ENCODE peak calls at places on chromosomes 4 and X, in ten cellular contexts. J, E, M, F, G, D, C, U, Q and Z are unnamed samples. For H3K4me1, the result is how much of the 10 kb centered on the place peaks cover.

GRCh38 chr4:152255437-152255836 is 280.5 kb downstream of the FBXW7 start:
- DNase-seq in U (peak), F (no peak), C (peak), M (peak), Q (peak), E (peak), G (no peak), D (no peak), J (no peak), Z (no peak)

GRCh38 chr4:8836664-8837171 is 34.9 kb downstream of the HMX1 start:
- DNase-seq in M (no peak), G (no peak), Q (no peak), F (no peak), D (peak), E (no peak), C (no peak), J (no peak), U (no peak), Z (no peak)

GRCh38 chrX:1475881-1476280 is 23.2 kb upstream of the ASMTL start:
- DNase-seq in M (no peak), Q (no peak), C (no peak), U (no peak), E (no peak), J (no peak), G (no peak), F (no peak), D (no peak), Z (no peak)

GRCh38 chr4:170015285-170015684 is 10.9 kb downstream of the MFAP3L start:
- DNase-seq in G (no peak), C (no peak), M (no peak), F (no peak), U (no peak), D (no peak), Q (no peak), E (no peak), J (no peak), Z (no peak)

GRCh38 chr4:92235741-92236140 is 68.0 kb upstream of the GRID2 start:
- DNase-seq in Q (no peak), F (no peak), C (no peak), D (no peak), E (no peak), J (no peak), G (no peak), U (no peak), M (peak), Z (no peak)

GRCh38 chr4:80173387-80173786 is 23.9 kb upstream of the PRDM8 start:
- DNase-seq in E (no peak), F (no peak), G (no peak), M (peak), Q (peak), C (peak), U (no peak), D (no peak), J (no peak), Z (no peak)

GRCh38 chrX:22041931-22042530 is 9.9 kb downstream of the PHEX start:
- DNase-seq in F (no peak), M (no peak), Q (no peak), E (no peak), C (no peak), D (no peak), U (no peak), J (no peak), G (no peak), Z (no peak)

GRCh38 chr4:83113429-83113786 is 1.1 kb downstream of the PLAC8 start:
- DNase-seq in F (no peak), G (no peak), E (no peak), C (no peak), M (no peak), J (no peak), Q (no peak), D (no peak), U (no peak), Z (no peak)

GRCh38 chrX:72019487-72019886 is 108.8 kb downstream of the NHSL2 start:
- DNase-seq in C (no peak), J (no peak), Q (no peak), F (peak), G (no peak), E (no peak), D (no peak), U (no peak), M (no peak), Z (no peak)

GRCh38 chr4:108168672-108169562 is at the start of gene LEF1:
- DNase-seq in G (no peak), U (peak), F (peak), E (no peak), C (peak), M (peak), Q (peak), D (no peak), J (no peak), Z (peak)

GRCh38 chrX:141176586-141177451 is at the start of gene LDOC1:
- DNase-seq in F (peak), M (peak), J (no peak), U (peak), E (peak), Q (peak), C (peak), G (peak), D (peak), Z (peak)

GRCh38 chr4:38210396-38211114 is 250.4 kb downstream of the PTTG2 start:
- DNase-seq in C (no peak), F (no peak), Q (no peak), U (no peak), E (no peak), G (no peak), J (no peak), D (no peak), M (no peak), Z (no peak)

GRCh38 chr4:119593698-119594097 is 34.9 kb downstream of the PDE5A start:
- DNase-seq in Q (no peak), M (no peak), E (no peak), C (no peak), U (no peak), D (no peak), F (no peak), J (no peak), G (no peak), Z (no peak)

GRCh38 chr4:148800943-148801342 is 358.7 kb upstream of the NR3C2 start:
- DNase-seq in E (no peak), F (no peak), M (no peak), Q (no peak), J (no peak), G (no peak), D (no peak), C (no peak), U (peak), Z (no peak)

GRCh38 chrX:80335062-80335830 is 85.0 kb upstream of the TENT5D start:
- DNase-seq in G (peak), U (peak), D (peak), F (peak), E (no peak), M (no peak), C (no peak), Q (no peak), J (no peak), Z (peak)

GRCh38 chrX:134737721-134738369 is 79.6 kb upstream of the PLAC1 start:
- DNase-seq in Q (no peak), F (no peak), C (no peak), J (no peak), U (no peak), G (no peak), M (no peak), D (no peak), E (no peak), Z (no peak)
- H3K4me1 ChIP-seq in Q (under half), F (under half), C (under half), J (under half), U (under half), G (under half), M (under half), D (under half), E (under half), Z (under half)

GRCh38 chrX:78104447-78105176 is 564 bp downstream of the PGK1 start:
- DNase-seq in M (peak), U (peak), J (no peak), Q (peak), D (no peak), C (peak), G (peak), E (peak), F (peak), Z (peak)
- H3K4me1 ChIP-seq in M (under half), U (under half), J (under half), Q (under half), D (under half), C (under half), G (under half), E (under half), F (under half), Z (under half)

GRCh38 chr4:140807491-140808257 is 51.5 kb upstream of the TBC1D9 start:
- DNase-seq in Q (no peak), U (no peak), C (no peak), J (no peak), E (no peak), G (no peak), D (no peak), M (peak), F (no peak), Z (no peak)

GRCh38 chr4:140805293-140805692 is 49.1 kb upstream of the TBC1D9 start:
- DNase-seq in C (no peak), J (no peak), U (no peak), M (no peak), E (no peak), G (no peak), Q (no peak), D (no peak), F (no peak), Z (no peak)

GRCh38 chr4:140809671-140810070 is 53.5 kb upstream of the TBC1D9 start:
- DNase-seq in C (no peak), Q (no peak), D (no peak), G (no peak), M (no peak), J (no peak), E (no peak), U (no peak), F (no peak), Z (no peak)

GRCh38 chr4:140802591-140802990 is 46.4 kb upstream of the TBC1D9 start:
- DNase-seq in G (no peak), F (no peak), J (no peak), D (no peak), M (no peak), C (no peak), U (no peak), E (no peak), Q (no peak), Z (no peak)

GRCh38 chr4:140806175-140806574 is 50.0 kb upstream of the TBC1D9 start:
- DNase-seq in E (no peak), M (no peak), D (no peak), F (no peak), G (no peak), Q (no peak), U (no peak), C (no peak), J (no peak), Z (no peak)
- H3K4me1 ChIP-seq in E (under half), M (under half), D (under half), F (under half), G (under half), Q (under half), U (under half), C (under half), J (under half), Z (under half)

GRCh38 chrX:46318551-46318950 is 226.7 kb downstream of the ZNF674 start:
- DNase-seq in C (no peak), F (no peak), Q (no peak), U (no peak), M (no peak), G (no peak), J (no peak), E (no peak), D (no peak), Z (no peak)
- H3K4me1 ChIP-seq in C (under half), F (under half), Q (under half), U (under half), M (under half), G (half or more), J (under half), E (under half), D (under half), Z (under half)

GRCh38 chrX:138006176-138006575 is 440.2 kb downstream of the ZIC3 start:
- DNase-seq in J (no peak), F (no peak), G (no peak), C (no peak), M (no peak), D (no peak), U (no peak), Q (no peak), E (no peak), Z (no peak)

GRCh38 chrX:138011461-138011860 is 445.5 kb downstream of the ZIC3 start:
- DNase-seq in E (no peak), F (no peak), C (no peak), D (peak), M (no peak), U (no peak), Q (no peak), G (no peak), J (no peak), Z (no peak)

DNA sequence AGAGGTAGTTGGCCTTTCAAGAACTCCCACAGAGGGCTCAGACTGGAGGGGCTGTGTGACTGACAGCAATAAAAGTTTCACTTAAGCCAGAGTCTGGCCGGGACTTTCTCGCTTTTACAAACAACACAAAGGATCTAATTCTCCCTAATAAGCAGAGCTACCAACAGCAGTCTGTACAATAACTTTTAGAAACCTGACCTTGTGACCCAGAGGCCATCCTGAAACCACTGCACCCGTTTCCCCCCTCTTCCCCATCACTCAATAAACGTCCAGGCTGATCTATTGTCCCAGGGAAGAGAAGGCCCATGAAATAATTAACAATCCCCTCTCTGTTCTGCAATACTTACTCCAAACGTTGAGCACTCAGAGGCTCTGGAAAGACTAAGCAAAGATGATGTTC is 442.4 kb downstream of the ZIC3 start:
- DNase-seq in U (no peak), D (no peak), G (no peak), J (no peak), E (no peak), Q (no peak), F (no peak), C (no peak), M (no peak), Z (no peak)
- H3K4me1 ChIP-seq in U (under half), D (under half), G (under half), J (under half), E (under half), Q (under half), F (under half), C (under half), M (under half), Z (under half)

GRCh38 chrX:107741318-107741813 is 34.2 kb downstream of the TSC22D3 start:
- DNase-seq in Q (no peak), M (no peak), J (no peak), F (no peak), C (no peak), G (no peak), D (no peak), U (no peak), E (no peak), Z (no peak)

GRCh38 chrX:107738272-107738671 is 37.3 kb downstream of the TSC22D3 start:
- DNase-seq in M (no peak), J (no peak), F (no peak), Q (no peak), E (no peak), U (no peak), C (no peak), G (no peak), D (no peak), Z (no peak)

GRCh38 chrX:107739541-107739940 is 36.0 kb downstream of the TSC22D3 start:
- DNase-seq in D (no peak), M (no peak), U (no peak), F (no peak), Q (no peak), G (no peak), C (no peak), J (no peak), E (no peak), Z (no peak)

GRCh38 chrX:107736781-107737531 is 38.6 kb downstream of the TSC22D3 start:
- DNase-seq in D (no peak), F (peak), Q (no peak), E (no peak), G (no peak), M (no peak), J (no peak), U (no peak), C (no peak), Z (peak)

DNA sequence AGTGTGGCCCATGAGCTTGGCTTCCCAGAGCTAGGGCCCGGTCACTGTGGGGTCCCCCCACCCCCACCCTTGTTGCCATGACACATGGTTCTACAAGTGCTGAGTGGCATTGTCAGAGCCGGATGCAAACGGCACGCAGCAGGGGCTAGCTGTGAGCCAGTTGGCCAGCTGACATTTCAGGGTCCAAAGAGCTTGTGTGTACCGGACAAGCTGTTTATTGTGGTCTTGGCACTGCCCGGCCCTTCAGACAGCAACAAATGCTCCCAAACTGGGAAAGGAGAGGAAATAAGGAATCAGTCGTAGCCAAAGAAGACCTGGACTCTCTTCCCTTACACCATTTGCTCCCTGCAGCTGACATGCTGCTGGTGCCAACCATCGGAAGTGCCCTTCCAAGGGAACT is 36.8 kb downstream of the TSC22D3 start:
- DNase-seq in D (no peak), M (no peak), C (no peak), F (no peak), J (no peak), U (no peak), E (no peak), Q (no peak), G (no peak), Z (no peak)
- H3K4me1 ChIP-seq in D (under half), M (under half), C (under half), F (under half), J (under half), U (under half), E (half or more), Q (under half), G (under half), Z (half or more)

GRCh38 chr4:7652006-7652405 is 217.3 kb upstream of the PSAPL1 start:
- DNase-seq in F (no peak), G (no peak), J (no peak), C (no peak), D (no peak), U (no peak), M (no peak), Q (no peak), E (no peak), Z (no peak)
- H3K4me1 ChIP-seq in F (under half), G (under half), J (under half), C (under half), D (under half), U (under half), M (under half), Q (under half), E (under half), Z (under half)

DNA sequence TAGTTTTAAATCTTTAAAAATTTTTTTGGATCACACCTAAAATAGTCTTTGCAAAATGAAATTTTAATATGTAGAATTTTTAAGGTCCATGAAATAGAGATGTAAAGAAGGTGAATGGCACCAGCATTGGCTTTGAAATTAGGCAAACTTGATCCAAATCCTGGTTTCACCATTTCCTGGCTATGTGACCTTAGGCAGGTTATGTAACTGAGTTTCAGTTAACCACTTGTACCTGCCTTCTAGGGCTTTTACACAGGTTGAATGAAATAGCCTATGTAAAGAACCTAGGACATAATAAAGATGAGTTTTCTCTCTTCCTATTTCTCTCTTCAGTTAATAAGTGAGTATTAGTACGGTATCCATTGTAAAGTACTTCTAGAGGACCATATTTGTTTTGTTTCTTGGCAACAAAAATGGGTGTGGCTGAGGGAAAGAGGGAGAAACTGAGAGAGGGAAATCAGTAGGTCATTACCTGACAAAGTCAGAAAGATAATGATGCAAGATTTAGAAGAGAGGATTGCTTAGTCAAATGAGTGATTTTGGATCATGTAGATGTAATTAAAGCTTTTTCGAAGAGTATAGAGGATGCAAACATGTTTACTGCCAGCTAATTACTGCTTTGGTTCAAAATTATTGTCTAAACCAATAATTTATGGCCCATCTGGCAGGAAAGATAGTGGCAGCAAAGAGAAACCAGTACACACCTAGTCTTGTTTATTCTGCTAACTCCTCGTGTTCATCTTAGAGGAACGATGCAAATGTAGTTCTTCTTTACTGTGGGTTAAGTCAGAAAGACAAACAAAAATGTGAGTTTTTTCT is 81.9 kb downstream of the PDLIM5 start:
- DNase-seq in Q (no peak), M (no peak), G (no peak), C (no peak), E (no peak), F (no peak), J (no peak), D (no peak), U (no peak), Z (no peak)
- H3K4me1 ChIP-seq in Q (under half), M (under half), G (half or more), C (under half), E (half or more), F (half or more), J (under half), D (under half), U (under half), Z (under half)

DNA sequence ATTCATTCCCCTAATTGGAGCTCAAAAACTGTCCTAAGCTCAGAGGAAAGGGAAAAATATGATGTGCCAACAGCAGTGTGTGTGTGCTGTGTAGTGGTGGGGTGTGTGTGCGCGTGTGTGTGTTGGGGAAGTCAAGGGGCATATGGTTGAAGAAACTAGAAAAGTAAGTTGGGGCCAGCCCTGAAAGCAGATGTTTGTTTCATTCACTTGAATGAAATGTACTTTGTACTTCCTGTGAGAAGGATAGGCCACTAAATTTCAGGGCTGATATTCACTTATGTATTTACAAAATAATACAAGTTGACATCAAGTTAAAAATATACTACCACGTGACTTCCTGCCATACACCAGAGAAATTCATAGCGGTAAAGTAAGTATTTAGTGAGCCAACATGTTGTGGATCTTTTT is 151.3 kb upstream of the JADE1 start:
- DNase-seq in C (no peak), F (no peak), J (no peak), Q (no peak), E (no peak), U (no peak), M (no peak), D (no peak), G (no peak), Z (no peak)
- H3K4me1 ChIP-seq in C (under half), F (under half), J (under half), Q (under half), E (half or more), U (under half), M (under half), D (under half), G (under half), Z (under half)